ENCODE peak calls at places on chromosomes 2 and 18, in five cellular contexts. D is fibroblast of lung, I is PC-9, P is hepatocyte, A is esophagus squamous epithelium. U is an unnamed sample. For H3K4me1, the result is how much of the 10 kb centered on the place peaks cover.

GRCh38 chr2:190501702-190502407 is 32.7 kb downstream of the NEMP2 start:
- DNase-seq in I (no peak), A (no peak), P (no peak), D (no peak), U (no peak)

GRCh38 chr2:209314641-209315040 is 109.2 kb upstream of the MAP2 start:
- DNase-seq in I (no peak), A (no peak), P (no peak), D (no peak), U (no peak)

GRCh38 chr2:172783091-172783898 is 47.6 kb downstream of the RAPGEF4 start:
- DNase-seq in P (peak), D (peak), A (no peak), I (peak), U (peak)

GRCh38 chr2:104378853-104379374 is 475.0 kb upstream of the POU3F3 start:
- DNase-seq in A (no peak), P (peak), D (no peak), I (no peak), U (no peak)

GRCh38 chr2:239035361-239035814 is 187.5 kb downstream of the TWIST2 start:
- DNase-seq in A (no peak), I (peak), D (no peak), P (peak), U (no peak)

GRCh38 chr18:76487782-76488181 is 7.3 kb downstream of the ZNF516 start:
- DNase-seq in P (no peak), D (no peak), I (no peak), A (no peak), U (no peak)

GRCh38 chr2:175154670-175155082 is 13.3 kb downstream of the ATF2 start:
- DNase-seq in D (peak), A (no peak), I (no peak), P (no peak), U (no peak)

GRCh38 chr2:189014426-189015138 is 40.4 kb downstream of the COL3A1 start:
- DNase-seq in P (peak), D (peak), A (no peak), I (no peak), U (no peak)

GRCh38 chr2:120765911-120766757 is 30.5 kb downstream of the GLI2 start:
- DNase-seq in D (peak), P (peak), I (no peak), A (no peak), U (peak)

GRCh38 chr2:127859712-127860085 is 1.7 kb upstream of the POLR2D start:
- DNase-seq in I (peak), A (no peak), P (peak), D (no peak), U (peak)

GRCh38 chr2:64937341-64938230 is 51.6 kb upstream of the SLC1A4 start:
- DNase-seq in I (no peak), P (no peak), A (no peak), D (no peak), U (peak)

GRCh38 chr18:65439184-65439583 is 311.6 kb upstream of the CDH7 start:
- DNase-seq in D (no peak), A (no peak), P (peak), I (no peak), U (no peak)
- TF ChIP-seq CTCF in D (no peak), A (no peak), P (peak), I (peak), U (no peak)

DNA sequence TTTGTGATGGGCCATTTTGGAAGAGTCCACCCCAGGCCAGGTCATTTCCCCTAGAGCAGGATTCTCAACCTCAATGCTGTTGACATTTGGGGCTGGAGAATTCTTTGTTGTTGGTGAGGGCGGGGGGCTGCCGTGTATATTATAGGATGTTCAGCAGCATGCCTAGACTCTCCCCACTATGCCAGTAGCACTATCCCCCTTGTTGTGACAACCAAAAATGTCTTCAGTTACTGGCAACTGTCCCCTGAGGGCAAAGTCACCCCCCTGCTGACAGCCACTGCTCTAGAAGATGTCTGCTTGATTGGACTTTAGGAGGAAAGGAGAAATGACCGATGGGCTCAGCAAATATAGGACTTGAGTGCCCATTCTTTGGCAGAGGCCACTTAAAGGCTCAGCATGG is 61.0 kb upstream of the MCFD2 start:
- DNase-seq in P (no peak), D (no peak), A (no peak), I (no peak), U (no peak)
- H3K4me1 ChIP-seq in P (under half), D (under half), A (under half), I (under half), U (under half)

GRCh38 chr18:7038330-7038846 is 79.2 kb downstream of the LAMA1 start:
- DNase-seq in A (no peak), D (peak), P (peak), I (peak), U (peak)
- TF ChIP-seq CTCF in A (peak), D (peak), P (peak), I (peak), U (peak)

GRCh38 chr2:101306410-101306809 is 2.1 kb downstream of the RNF149 start:
- DNase-seq in P (no peak), D (no peak), I (no peak), A (no peak), U (no peak)
- H3K4me1 ChIP-seq in P (under half), D (under half), I (half or more), A (half or more), U (under half)

GRCh38 chr2:168461942-168462331 is 5.9 kb downstream of the CERS6 start:
- DNase-seq in I (no peak), P (no peak), D (no peak), A (no peak), U (no peak)
- TF ChIP-seq CTCF in I (no peak), P (no peak), D (no peak), A (no peak), U (no peak)